ENCODE peak calls at places on chromosome 14, in five cellular contexts. W, O, F, G and V are unnamed samples.

GRCh38 chr14:58637391-58638230 is at the start of gene DACT1:
- DNase-seq in O (peak; percentile 86), F (peak; percentile 50), G (peak; percentile 70), W (peak; percentile 78), V (peak; percentile 38)

GRCh38 chr14:21070083-21070609 is at the start of gene ARHGEF40:
- DNase-seq in F (peak; percentile 69), W (peak; percentile 27), G (peak; percentile 75), O (peak; percentile 66), V (peak; percentile 43)

GRCh38 chr14:99737956-99738667 is 54.0 kb downstream of the CYP46A1 start:
- DNase-seq in O (no peak), W (no peak), F (no peak), G (no peak), V (no peak)

GRCh38 chr14:32225378-32225920 is 22.4 kb upstream of the RNU6-8 start:
- DNase-seq in F (no peak), W (no peak), O (no peak), G (no peak), V (no peak)

GRCh38 chr14:51472881-51473280 is 178.8 kb upstream of the FRMD6 start:
- DNase-seq in O (no peak), W (no peak), G (no peak), F (no peak), V (no peak)

GRCh38 chr14:97730706-97731105 is 933.5 kb downstream of the VRK1 start:
- DNase-seq in O (no peak), W (no peak), G (no peak), F (no peak), V (no peak)

GRCh38 chr14:29763342-29763858 is 164.2 kb downstream of the PRKD1 start:
- DNase-seq in W (no peak), F (no peak), G (no peak), O (no peak), V (no peak)

GRCh38 chr14:93007225-93007997 is 84.5 kb downstream of the CHGA start:
- DNase-seq in O (peak; percentile 65), W (peak; percentile 78), G (peak; percentile 65), F (peak; percentile 62), V (peak; percentile 89)

GRCh38 chr14:68888025-68888850 is 90.9 kb downstream of the ACTN1 start:
- DNase-seq in O (no peak), W (peak; percentile 38), F (no peak), G (no peak), V (peak; percentile 20)
- H3K36me3 ChIP-seq in O (peaks cover 45% of the 10 kb centered on the region), W (peaks cover 85% of the 10 kb centered on the region), F (no peaks in the 10 kb centered on the region), G (peaks cover 60% of the 10 kb centered on the region), V (peaks cover 54% of the 10 kb centered on the region)

GRCh38 chr14:60183138-60183537 is 17.9 kb upstream of the DHRS7 start:
- DNase-seq in G (no peak), F (no peak), W (no peak), O (no peak), V (no peak)

GRCh38 chr14:60188115-60188514 is 22.9 kb upstream of the DHRS7 start:
- DNase-seq in O (peak; percentile 15), G (no peak), W (no peak), F (no peak), V (no peak)

GRCh38 chr14:60179296-60179924 is 14.2 kb upstream of the DHRS7 start:
- DNase-seq in W (peak; percentile 53), F (no peak), G (peak; percentile 33), O (no peak), V (peak; percentile 34)

GRCh38 chr14:60184597-60185555 is 19.7 kb upstream of the DHRS7 start:
- DNase-seq in G (no peak), F (no peak), O (peak; percentile 14), W (no peak), V (no peak)

GRCh38 chr14:60183724-60184596 is 18.8 kb upstream of the DHRS7 start:
- DNase-seq in O (peak; percentile 82), G (no peak), W (peak; percentile 46), F (no peak), V (no peak)
- H3K4me3 ChIP-seq in O (peak overlapping the region; percentile 14), G (peak overlapping the region; percentile 65), W (peak overlapping the region; percentile 43), F (no peak overlapping the region), V (peak overlapping the region; percentile 29)

DNA sequence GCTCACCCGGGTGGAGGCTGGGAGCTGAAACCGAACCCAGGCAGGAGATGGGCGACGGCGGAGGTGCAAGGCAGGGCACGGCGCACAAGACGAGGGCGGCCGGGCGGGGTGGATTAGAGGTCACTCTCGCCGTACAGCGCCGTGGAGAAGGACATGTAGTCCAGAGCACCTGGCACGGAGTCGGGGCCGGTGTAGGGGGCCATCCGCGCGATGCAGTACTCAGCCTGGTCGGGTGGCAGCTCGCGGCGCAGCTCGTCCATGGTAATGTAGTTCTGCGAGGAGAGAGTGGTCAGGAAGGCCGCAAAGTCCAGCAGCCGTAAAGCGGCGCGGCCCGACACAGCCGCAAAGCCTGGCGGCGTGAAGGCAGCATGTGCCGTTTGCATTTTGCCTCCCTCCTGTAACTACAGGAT is 81.9 kb upstream of the ZFP36L1 start:
- DNase-seq in W (no peak), O (no peak), F (no peak), G (no peak), V (no peak)
- H3K36me3 ChIP-seq in W (peaks cover 89% of the 10 kb centered on the region), O (peaks cover 46% of the 10 kb centered on the region), F (no peaks in the 10 kb centered on the region), G (peaks cover 57% of the 10 kb centered on the region), V (peaks cover 43% of the 10 kb centered on the region)

GRCh38 chr14:74495356-74495755 is 1.8 kb downstream of the ISCA2 start:
- DNase-seq in G (no peak), O (no peak), F (no peak), W (no peak), V (no peak)
- H3K4me3 ChIP-seq in G (no peak overlapping the region), O (no peak overlapping the region), F (no peak overlapping the region), W (no peak overlapping the region), V (no peak overlapping the region)

DNA sequence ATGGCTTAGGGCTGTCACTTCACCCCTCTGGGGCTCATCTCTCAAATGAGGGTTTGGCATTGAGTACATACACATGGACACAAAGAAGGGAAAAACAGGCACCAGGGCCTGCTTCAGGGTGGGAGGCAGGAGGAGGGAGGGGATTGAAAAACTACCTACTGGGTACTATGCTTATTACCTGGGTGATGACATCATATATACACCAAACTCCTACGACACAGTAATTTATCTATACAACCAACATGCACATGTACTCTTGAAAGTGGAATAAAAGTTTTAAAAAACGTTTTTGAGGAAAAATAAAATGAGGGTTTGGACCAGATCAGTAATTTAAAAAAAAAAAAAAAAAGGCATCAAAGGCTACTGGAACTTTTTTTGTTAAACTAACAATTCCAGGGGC is 3.6 kb upstream of the TC2N start:
- DNase-seq in G (no peak), W (no peak), O (no peak), F (no peak), V (no peak)
- H3K36me3 ChIP-seq in G (no peaks in the 10 kb centered on the region), W (no peaks in the 10 kb centered on the region), O (no peaks in the 10 kb centered on the region), F (no peaks in the 10 kb centered on the region), V (no peaks in the 10 kb centered on the region)

DNA sequence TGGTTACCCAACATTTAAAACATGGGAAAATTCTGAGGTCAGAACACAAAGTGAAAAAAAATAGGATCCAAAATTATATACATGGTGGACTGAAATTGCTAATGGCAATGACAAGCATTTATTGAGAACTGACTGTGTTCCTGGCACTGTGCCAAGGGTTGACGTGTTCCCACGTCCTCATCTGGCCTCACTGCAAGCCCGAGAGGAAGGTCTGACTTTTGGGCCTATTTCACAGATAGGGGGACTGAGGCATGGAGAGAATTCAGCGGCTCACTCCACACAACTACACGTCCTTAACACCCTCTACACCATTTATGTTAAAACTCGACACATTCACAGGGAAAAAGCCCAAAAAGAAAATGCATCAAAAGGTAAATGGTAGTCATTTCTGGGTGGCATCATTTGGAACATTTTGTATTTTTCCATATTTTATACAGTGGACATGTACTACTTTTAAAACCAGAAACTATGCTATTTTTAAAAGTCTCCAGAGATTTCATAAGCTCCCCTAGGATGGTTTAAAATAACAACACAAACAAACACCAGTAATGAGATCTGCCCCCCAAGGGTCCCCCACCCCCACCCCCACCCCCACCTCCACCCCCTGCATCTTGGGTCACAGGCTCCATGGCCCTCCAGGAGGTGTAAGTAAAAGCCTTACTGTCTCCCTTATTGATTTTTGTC is 27.7 kb downstream of the CLMN start:
- DNase-seq in F (peak; percentile 68), O (peak; percentile 53), W (peak; percentile 20), G (peak; percentile 74), V (peak; percentile 52)
- H3K4me3 ChIP-seq in F (no peak overlapping the region), O (no peak overlapping the region), W (no peak overlapping the region), G (no peak overlapping the region), V (no peak overlapping the region)

GRCh38 chr14:55650992-55651391 is 71.0 kb downstream of the KTN1 start:
- DNase-seq in F (no peak), O (no peak), W (no peak), G (no peak), V (no peak)

DNA sequence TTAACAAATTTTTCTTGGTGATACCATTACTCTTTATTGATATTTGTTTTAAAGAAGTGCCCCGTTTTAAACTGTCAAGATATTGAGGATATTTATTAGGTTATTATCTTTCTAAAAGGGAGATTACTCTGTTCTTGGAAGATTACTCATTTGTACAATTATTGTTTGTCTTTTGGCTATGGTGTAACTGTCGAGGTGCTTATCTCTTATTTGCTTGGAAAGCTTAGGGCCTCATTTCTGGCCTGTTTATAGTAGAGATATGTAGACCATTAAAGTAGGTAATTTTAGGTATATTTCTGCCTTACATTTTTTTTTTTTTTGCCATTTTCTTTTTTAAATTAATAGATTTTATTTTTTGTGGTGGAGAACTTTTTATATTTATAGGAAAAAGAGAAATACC is 74.2 kb downstream of the KTN1 start:
- DNase-seq in G (no peak), W (no peak), F (no peak), O (peak; percentile 27), V (no peak)
- H3K36me3 ChIP-seq in G (peaks cover 100% of the 10 kb centered on the region), W (peaks cover 42% of the 10 kb centered on the region), F (peaks cover 2% of the 10 kb centered on the region), O (peaks cover 77% of the 10 kb centered on the region), V (peaks cover 26% of the 10 kb centered on the region)